ENCODE peak calls at places on chromosomes 12 and 14, in seven cellular contexts. Y, U, K, A, D, L and E are unnamed samples.

GRCh38 chr12:131452444-131452860 is 258.4 kb upstream of the SFSWAP start:
- DNase-seq in L (peak; percentile 65), Y (no peak), K (peak; percentile 26), A (no peak), D (peak; percentile 50), U (peak; percentile 44), E (no peak)

GRCh38 chr12:132491761-132492378 is 1.9 kb downstream of the FBRSL1 start:
- DNase-seq in A (no peak), D (no peak), L (no peak), Y (no peak), U (no peak), K (no peak), E (no peak)

GRCh38 chr12:16604853-16605252 is 1.1 kb downstream of the LMO3 start:
- DNase-seq in A (no peak), Y (no peak), L (no peak), U (no peak), K (peak; percentile 47), D (peak; percentile 13), E (no peak)

GRCh38 chr14:77123381-77124344 is 17.9 kb downstream of the ZDHHC22 start:
- DNase-seq in A (peak; percentile 81), L (no peak), D (peak; percentile 64), U (peak; percentile 93), K (no peak), Y (peak; percentile 53), E (no peak)

GRCh38 chr12:114414866-114415524 is 9.1 kb upstream of the TBX5 start:
- DNase-seq in D (no peak), L (no peak), K (no peak), Y (no peak), A (no peak), U (no peak), E (no peak)

GRCh38 chr12:65948320-65949008 is 124.2 kb downstream of the HMGA2 start:
- DNase-seq in L (no peak), Y (peak; percentile 37), K (peak; percentile 93), U (no peak), D (no peak), A (peak; percentile 100), E (peak; percentile 84)

GRCh38 chr12:120588948-120589930 is 8.0 kb upstream of the POP5 start:
- DNase-seq in Y (peak; percentile 54), K (no peak), D (no peak), A (no peak), L (no peak), U (no peak), E (no peak)

GRCh38 chr14:26204954-26205479 is 392.8 kb downstream of the NOVA1 start:
- DNase-seq in D (peak; percentile 91), U (peak; percentile 48), L (no peak), Y (peak; percentile 25), A (no peak), K (no peak), E (no peak)

GRCh38 chr14:96204151-96205058 is at the start of gene BDKRB2:
- DNase-seq in D (peak; percentile 89), U (peak; percentile 88), L (peak; percentile 23), K (peak; percentile 82), A (no peak), Y (peak; percentile 28), E (peak; percentile 78)

DNA sequence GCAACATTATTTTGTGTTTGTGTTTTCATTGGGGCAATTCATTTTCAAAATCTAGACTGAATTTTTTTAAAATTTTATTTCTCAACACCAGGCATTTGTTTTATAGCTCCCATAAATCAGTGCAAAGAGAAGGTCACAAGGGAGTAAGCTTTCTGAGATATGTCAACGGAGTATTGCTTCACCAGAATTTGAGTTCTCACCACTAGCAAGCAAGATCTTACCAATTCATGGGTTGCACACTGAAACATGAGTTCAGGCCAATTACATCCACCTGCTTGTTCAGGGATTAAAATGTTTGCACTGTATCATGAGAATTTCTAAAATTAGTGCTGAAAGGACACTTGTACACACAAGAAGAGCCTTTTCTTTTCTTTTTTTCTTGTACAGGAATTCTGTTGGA is 121.9 kb downstream of the CAND1 start:
- DNase-seq in K (no peak), U (no peak), Y (no peak), L (no peak), A (no peak), D (no peak), E (no peak)
- H3K27me3 ChIP-seq in K (no peaks in the 10 kb centered on the region), U (no peaks in the 10 kb centered on the region), Y (no peaks in the 10 kb centered on the region), L (no peaks in the 10 kb centered on the region), A (no peaks in the 10 kb centered on the region), D (no peaks in the 10 kb centered on the region), E (no peaks in the 10 kb centered on the region)

DNA sequence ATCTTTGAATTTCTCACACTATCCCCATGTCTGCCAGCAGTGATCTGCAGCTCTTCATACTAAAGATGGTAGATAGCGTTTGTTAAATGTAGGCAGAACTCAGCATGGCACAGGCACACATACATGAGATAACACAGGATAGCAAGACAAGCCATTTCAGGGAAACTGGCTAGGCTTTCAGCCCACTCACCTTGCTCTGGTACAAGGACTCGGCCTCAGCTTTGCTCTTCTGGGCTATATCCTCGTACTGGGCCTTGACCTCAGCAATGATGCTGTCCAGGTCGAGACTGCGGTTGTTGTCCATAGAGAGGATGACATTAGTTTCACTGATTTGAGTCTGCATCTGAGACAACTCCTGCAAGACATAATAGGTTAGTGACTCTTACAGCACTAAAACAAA is 3.1 kb downstream of the KRT1 start:
- DNase-seq in K (no peak), U (no peak), A (no peak), Y (no peak), L (no peak), D (no peak), E (no peak)
- H3K27me3 ChIP-seq in K (peaks cover 7% of the 10 kb centered on the region), U (no peaks in the 10 kb centered on the region), A (peaks cover 72% of the 10 kb centered on the region), Y (no peaks in the 10 kb centered on the region), L (peaks cover 3% of the 10 kb centered on the region), D (peaks cover 1% of the 10 kb centered on the region), E (peaks cover 11% of the 10 kb centered on the region)

GRCh38 chr12:112824701-112825100 is 33.2 kb downstream of the RPH3A start:
- DNase-seq in K (no peak), D (peak; percentile 15), L (no peak), Y (no peak), U (no peak), A (no peak), E (no peak)

GRCh38 chr12:112824166-112824565 is 32.6 kb downstream of the RPH3A start:
- DNase-seq in D (no peak), Y (no peak), U (no peak), L (no peak), K (no peak), A (no peak), E (no peak)

GRCh38 chr12:112820796-112821195 is 29.2 kb downstream of the RPH3A start:
- DNase-seq in U (no peak), A (no peak), Y (no peak), L (no peak), K (no peak), D (no peak), E (no peak)

GRCh38 chr12:112823582-112824149 is 32.1 kb downstream of the RPH3A start:
- DNase-seq in L (no peak), A (no peak), D (peak; percentile 62), K (no peak), U (no peak), Y (no peak), E (no peak)

DNA sequence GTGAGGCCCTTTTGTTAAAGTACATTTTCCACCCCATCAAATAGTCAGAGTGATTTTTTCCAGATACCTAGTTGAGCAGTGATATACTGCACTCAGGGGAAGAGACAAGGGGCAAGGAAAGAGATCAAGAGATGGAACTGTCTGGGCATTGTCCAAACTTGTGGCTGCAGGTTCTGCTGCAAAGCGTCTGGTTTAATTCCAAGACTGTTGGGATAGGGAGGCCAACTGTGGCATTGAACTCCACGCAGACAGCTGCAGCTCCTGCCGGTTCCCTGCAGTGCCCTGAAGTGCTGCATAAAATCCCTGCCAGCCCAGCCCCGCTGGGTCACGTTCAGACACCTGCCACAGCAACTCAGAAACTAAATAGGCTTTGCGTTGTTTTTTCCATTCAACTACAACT is 30.5 kb downstream of the RPH3A start:
- DNase-seq in D (no peak), A (no peak), U (no peak), K (peak; percentile 55), L (no peak), Y (no peak), E (no peak)
- H3K27me3 ChIP-seq in D (no peaks in the 10 kb centered on the region), A (peaks cover 14% of the 10 kb centered on the region), U (no peaks in the 10 kb centered on the region), K (no peaks in the 10 kb centered on the region), L (no peaks in the 10 kb centered on the region), Y (peaks cover 7% of the 10 kb centered on the region), E (no peaks in the 10 kb centered on the region)

GRCh38 chr14:104451474-104451873 is 128.1 kb upstream of the C14orf180 start:
- DNase-seq in A (no peak), K (no peak), L (no peak), Y (no peak), D (no peak), U (no peak), E (no peak)
- H3K27me3 ChIP-seq in A (no peaks in the 10 kb centered on the region), K (peaks cover 71% of the 10 kb centered on the region), L (no peaks in the 10 kb centered on the region), Y (no peaks in the 10 kb centered on the region), D (no peaks in the 10 kb centered on the region), U (no peaks in the 10 kb centered on the region), E (no peaks in the 10 kb centered on the region)

GRCh38 chr12:112540021-112540420 is 121.3 kb downstream of the PTPN11 start:
- DNase-seq in K (no peak), U (no peak), D (no peak), Y (no peak), A (no peak), L (no peak), E (no peak)
- H3K27me3 ChIP-seq in K (no peaks in the 10 kb centered on the region), U (no peaks in the 10 kb centered on the region), D (no peaks in the 10 kb centered on the region), Y (no peaks in the 10 kb centered on the region), A (no peaks in the 10 kb centered on the region), L (no peaks in the 10 kb centered on the region), E (no peaks in the 10 kb centered on the region)